ENCODE peak calls at places on chromosomes 11 and 22, in five cellular contexts. U is HepG2, Z is SK-N-SH, Q is K562, L is GM12878. Y is an unnamed sample.

GRCh38 chr22:39297490-39298193 is 21.8 kb downstream of the RPL3 start:
- DNase-seq in U (no peak), Z (no peak), Q (no peak), L (no peak), Y (no peak)

GRCh38 chr11:46726206-46726862 is 7.3 kb downstream of the F2 start:
- DNase-seq in U (no peak), Z (no peak), Q (no peak), L (no peak), Y (no peak)

GRCh38 chr11:45102810-45103621 is 43.4 kb upstream of the PRDM11 start:
- DNase-seq in U (peak), Z (peak), Q (peak), L (peak), Y (peak)

GRCh38 chr11:128172046-128172878 is 415.1 kb downstream of the ETS1 start:
- DNase-seq in U (peak), Z (peak), Q (peak), L (peak), Y (no peak)

GRCh38 chr11:78080084-78080817 is 589 bp upstream of the NDUFC2 start:
- DNase-seq in U (no peak), Z (no peak), Q (no peak), L (no peak), Y (no peak)

GRCh38 chr11:63939351-63939920 is 634 bp downstream of the NAA40 start:
- DNase-seq in U (no peak), Z (no peak), Q (no peak), L (no peak), Y (no peak)

GRCh38 chr11:77278595-77279506 is 22.6 kb downstream of the GDPD4 start:
- DNase-seq in U (no peak), Z (no peak), Q (no peak), L (no peak), Y (no peak)

GRCh38 chr11:66002648-66003225 is 434 bp downstream of the BANF1 start:
- DNase-seq in U (peak), Z (no peak), Q (peak), L (no peak), Y (no peak)

GRCh38 chr11:108970221-108970991 is 305.5 kb downstream of the DDX10 start:
- DNase-seq in U (no peak), Z (no peak), Q (no peak), L (no peak), Y (no peak)

GRCh38 chr11:73233704-73234402 is 15.8 kb downstream of the P2RY2 start:
- DNase-seq in U (no peak), Z (peak), Q (no peak), L (no peak), Y (no peak)

GRCh38 chr11:114272311-114272710 is 23.9 kb upstream of the NNMT start:
- DNase-seq in U (no peak), Z (no peak), Q (no peak), L (no peak), Y (no peak)

GRCh38 chr11:45332486-45332934 is 46.4 kb upstream of the SYT13 start:
- DNase-seq in U (peak), Z (peak), Q (peak), L (no peak), Y (no peak)

GRCh38 chr11:56642339-56642738 is at the start of gene OR5AP2:
- DNase-seq in U (no peak), Z (no peak), Q (no peak), L (no peak), Y (no peak)

GRCh38 chr11:75765116-75765515 is 3.5 kb upstream of the DGAT2 start:
- DNase-seq in U (no peak), Z (no peak), Q (no peak), L (no peak), Y (no peak)

GRCh38 chr11:77244277-77245014 is 57.0 kb downstream of the GDPD4 start:
- DNase-seq in U (peak), Z (no peak), Q (no peak), L (no peak), Y (no peak)

GRCh38 chr11:17382046-17382728 is 6.3 kb downstream of the KCNJ11 start:
- DNase-seq in U (no peak), Z (no peak), Q (no peak), L (no peak), Y (no peak)

GRCh38 chr11:78853521-78853920 is 278.9 kb upstream of the NARS2 start:
- DNase-seq in U (no peak), Z (no peak), Q (no peak), L (no peak), Y (no peak)

GRCh38 chr11:67027483-67027930 is 4.6 kb downstream of the SYT12 start:
- DNase-seq in U (no peak), Z (no peak), Q (no peak), L (no peak), Y (no peak)

GRCh38 chr11:15481871-15482270 is 367.1 kb downstream of the INSC start:
- DNase-seq in U (no peak), Z (no peak), Q (no peak), L (no peak), Y (no peak)

GRCh38 chr22:19174106-19175025 is 4.2 kb downstream of the SLC25A1 start:
- DNase-seq in U (peak), Z (no peak), Q (no peak), L (peak), Y (peak)

GRCh38 chr22:49238181-49239141 is 589.2 kb downstream of the BRD1 start:
- DNase-seq in U (no peak), Z (no peak), Q (no peak), L (no peak), Y (peak)

GRCh38 chr22:29768052-29768680 is 997 bp downstream of the UQCR10 start:
- DNase-seq in U (no peak), Z (no peak), Q (no peak), L (no peak), Y (no peak)

GRCh38 chr11:65311197-65311631 is 3.5 kb upstream of the CDC42EP2 start:
- DNase-seq in U (no peak), Z (no peak), Q (no peak), L (no peak), Y (no peak)

GRCh38 chr22:30891781-30892180 is 76.8 kb downstream of the MORC2 start:
- DNase-seq in U (no peak), Z (peak), Q (no peak), L (no peak), Y (no peak)

GRCh38 chr11:61716478-61717285 is 35.8 kb upstream of the MYRF start:
- DNase-seq in U (no peak), Z (no peak), Q (no peak), L (no peak), Y (no peak)

GRCh38 chr11:63711838-63712237 is 30.5 kb downstream of the RTN3 start:
- DNase-seq in U (no peak), Z (no peak), Q (no peak), L (no peak), Y (no peak)

GRCh38 chr22:30348395-30348794 is 8.3 kb downstream of the SF3A1 start:
- DNase-seq in U (no peak), Z (no peak), Q (no peak), L (no peak), Y (no peak)

GRCh38 chr11:9092846-9093778 is 1.7 kb upstream of the SCUBE2 start:
- DNase-seq in U (no peak), Z (peak), Q (no peak), L (no peak), Y (no peak)

GRCh38 chr11:26734706-26735105 is 12.8 kb upstream of the SLC5A12 start:
- DNase-seq in U (no peak), Z (no peak), Q (no peak), L (no peak), Y (no peak)

GRCh38 chr11:72038491-72038890 is 39.8 kb downstream of the IL18BP start:
- DNase-seq in U (no peak), Z (peak), Q (peak), L (no peak), Y (no peak)

GRCh38 chr11:27282806-27283205 is 80.2 kb downstream of the CCDC34 start:
- DNase-seq in U (no peak), Z (no peak), Q (no peak), L (no peak), Y (no peak)

GRCh38 chr11:37916331-37916730 is 1318.3 kb upstream of the RAG2 start:
- DNase-seq in U (no peak), Z (no peak), Q (no peak), L (no peak), Y (no peak)

GRCh38 chr22:37309221-37310074 is 27.1 kb downstream of the CYTH4 start:
- DNase-seq in U (no peak), Z (peak), Q (peak), L (peak), Y (no peak)
- TF ChIP-seq TAF1 in U (no peak), Z (no peak), Q (no peak), L (peak), Y (no peak)

GRCh38 chr22:46626911-46627805 is 7.0 kb downstream of the GRAMD4 start:
- DNase-seq in U (no peak), Z (no peak), Q (peak), L (no peak), Y (peak)
- H3K9ac ChIP-seq in U (no peak), Z (no peak), Q (peak), L (no peak), Y (no peak)

GRCh38 chr22:27004434-27004833 is 347.0 kb downstream of the MIAT start:
- DNase-seq in U (no peak), Z (no peak), Q (peak), L (no peak), Y (no peak)
- TF ChIP-seq TAF1 in U (no peak), Z (no peak), Q (no peak), L (no peak), Y (no peak)

DNA sequence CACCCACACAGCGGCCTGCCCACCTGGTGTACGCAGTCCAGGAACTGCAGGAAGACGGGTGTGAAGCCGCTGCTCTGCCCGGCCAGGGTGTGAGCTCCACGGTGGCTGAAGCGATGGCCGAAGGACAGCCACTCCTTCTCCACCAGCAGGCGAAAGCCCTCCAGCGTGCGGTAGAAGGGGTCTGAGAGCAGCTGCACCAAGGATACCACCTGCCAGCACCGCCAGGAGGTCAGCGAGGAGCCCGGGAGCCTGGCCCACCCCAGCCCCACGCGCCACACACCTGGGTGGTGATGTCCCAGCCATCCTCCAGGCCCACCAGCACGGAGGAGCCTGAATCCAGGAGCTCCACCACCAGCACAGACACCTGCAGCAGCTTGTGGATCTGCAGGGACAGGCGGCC is 19.6 kb downstream of the SBF1 start:
- DNase-seq in U (no peak), Z (no peak), Q (no peak), L (no peak), Y (no peak)
- H3K9ac ChIP-seq in U (no peak), Z (no peak), Q (no peak), L (no peak), Y (no peak)

GRCh38 chr22:23836692-23837495 is 1.9 kb downstream of the DERL3 start:
- DNase-seq in U (no peak), Z (peak), Q (no peak), L (no peak), Y (no peak)

GRCh38 chr22:23837496-23837859 is 1.3 kb downstream of the DERL3 start:
- DNase-seq in U (no peak), Z (peak), Q (no peak), L (no peak), Y (no peak)

GRCh38 chr22:23834830-23835772 is 3.7 kb downstream of the DERL3 start:
- DNase-seq in U (no peak), Z (peak), Q (no peak), L (no peak), Y (no peak)

GRCh38 chr22:23835773-23836144 is 3.0 kb downstream of the DERL3 start:
- DNase-seq in U (no peak), Z (peak), Q (no peak), L (no peak), Y (no peak)

DNA sequence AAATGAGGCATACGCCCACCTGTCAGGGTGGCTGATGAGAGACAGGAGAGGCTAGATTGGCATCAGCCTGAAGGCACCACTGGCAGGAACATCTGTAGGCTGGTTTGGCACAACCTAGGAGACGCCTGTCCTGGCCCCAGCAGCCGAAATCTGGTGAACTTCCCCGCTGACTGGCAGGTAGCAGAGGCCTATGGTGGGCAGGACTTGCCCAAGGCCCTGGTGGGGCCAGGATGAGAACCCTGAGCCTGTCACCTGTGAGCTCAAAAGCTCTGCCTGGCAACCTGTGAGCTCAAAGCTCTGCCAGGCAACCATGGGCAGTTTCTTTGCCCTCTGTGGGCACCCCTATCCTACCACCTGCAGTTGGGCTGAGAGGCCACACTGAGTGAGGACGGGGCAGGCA is 2.5 kb downstream of the DERL3 start:
- DNase-seq in U (no peak), Z (peak), Q (no peak), L (no peak), Y (no peak)
- TF ChIP-seq TAF1 in U (no peak), Z (no peak), Q (no peak), L (no peak), Y (no peak)

GRCh38 chr11:68982134-68982533 is 1.3 kb upstream of the MRGPRD start:
- DNase-seq in U (no peak), Z (no peak), Q (no peak), L (no peak), Y (no peak)
- H3K9ac ChIP-seq in U (no peak), Z (no peak), Q (no peak), L (no peak), Y (no peak)

DNA sequence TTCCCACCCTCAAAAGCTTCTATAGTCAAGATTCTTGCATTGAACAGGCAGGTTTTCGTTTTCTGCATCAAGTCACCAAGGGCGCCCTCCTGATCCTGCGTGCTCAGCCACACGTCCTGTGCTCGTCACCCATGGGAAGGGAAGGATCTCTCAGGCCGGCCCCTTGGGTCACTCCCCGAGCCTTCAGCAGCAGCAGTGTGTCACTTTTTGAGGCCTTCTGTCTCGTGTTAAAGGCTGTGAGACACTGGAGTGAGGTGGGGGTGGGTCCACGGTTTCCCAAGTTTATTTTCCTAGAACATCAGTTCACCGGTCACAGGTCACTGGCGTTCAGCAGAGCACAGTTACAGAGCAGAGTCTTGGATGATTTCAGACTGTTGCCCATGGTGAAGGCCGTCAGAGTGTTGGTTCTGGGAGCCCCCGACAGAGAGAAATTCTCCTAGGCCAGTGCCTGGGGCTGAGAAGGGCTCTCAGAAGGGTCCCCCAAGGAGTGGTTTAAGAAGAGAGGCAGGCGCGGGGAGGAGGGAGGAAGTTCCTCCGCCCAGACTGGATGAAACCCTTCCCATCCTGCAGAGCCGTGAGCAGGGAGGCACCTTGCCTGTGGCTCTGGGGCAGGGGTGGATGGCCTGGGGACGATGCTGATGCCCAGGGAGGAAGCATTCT is 13.5 kb upstream of the ADORA2A start:
- DNase-seq in U (no peak), Z (peak), Q (no peak), L (no peak), Y (no peak)
- TF ChIP-seq TAF1 in U (no peak), Z (no peak), Q (no peak), L (no peak), Y (no peak)

GRCh38 chr11:19730373-19730772 is 17.7 kb downstream of the NAV2 start:
- DNase-seq in U (no peak), Z (peak), Q (no peak), L (no peak), Y (no peak)
- H3K9ac ChIP-seq in U (no peak), Z (no peak), Q (no peak), L (no peak), Y (no peak)

GRCh38 chr11:112297248-112297866 is 36.7 kb upstream of the PLET1 start:
- DNase-seq in U (no peak), Z (no peak), Q (no peak), L (no peak), Y (no peak)

GRCh38 chr11:112296044-112296443 is 35.4 kb upstream of the PLET1 start:
- DNase-seq in U (no peak), Z (no peak), Q (no peak), L (no peak), Y (no peak)

GRCh38 chr11:112294688-112295340 is 34.2 kb upstream of the PLET1 start:
- DNase-seq in U (no peak), Z (no peak), Q (no peak), L (no peak), Y (no peak)

GRCh38 chr11:112300094-112300786 is 39.6 kb upstream of the PLET1 start:
- DNase-seq in U (no peak), Z (no peak), Q (no peak), L (no peak), Y (no peak)

DNA sequence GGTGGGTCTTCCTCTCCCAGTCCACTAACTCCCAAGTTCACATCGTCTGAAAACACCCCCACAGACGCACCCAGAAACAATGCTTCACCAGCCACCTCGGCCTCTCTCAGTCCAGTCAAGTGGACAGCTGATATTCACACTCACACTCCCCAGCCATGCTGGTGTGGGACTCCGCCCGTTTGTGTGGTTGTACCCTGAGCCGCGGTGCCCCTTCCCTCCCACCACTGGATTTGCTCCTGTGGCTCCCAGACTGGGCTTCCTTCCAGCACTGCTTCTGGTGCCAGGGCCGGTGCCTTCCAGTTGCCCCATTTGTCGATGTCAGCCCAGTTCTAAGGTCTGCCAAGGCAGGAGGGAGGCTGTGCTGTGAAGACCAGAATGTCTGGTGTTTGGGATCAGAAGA is 37.9 kb upstream of the PLET1 start:
- DNase-seq in U (no peak), Z (no peak), Q (no peak), L (no peak), Y (no peak)
- TF ChIP-seq TAF1 in U (no peak), Z (no peak), Q (no peak), L (no peak), Y (no peak)

DNA sequence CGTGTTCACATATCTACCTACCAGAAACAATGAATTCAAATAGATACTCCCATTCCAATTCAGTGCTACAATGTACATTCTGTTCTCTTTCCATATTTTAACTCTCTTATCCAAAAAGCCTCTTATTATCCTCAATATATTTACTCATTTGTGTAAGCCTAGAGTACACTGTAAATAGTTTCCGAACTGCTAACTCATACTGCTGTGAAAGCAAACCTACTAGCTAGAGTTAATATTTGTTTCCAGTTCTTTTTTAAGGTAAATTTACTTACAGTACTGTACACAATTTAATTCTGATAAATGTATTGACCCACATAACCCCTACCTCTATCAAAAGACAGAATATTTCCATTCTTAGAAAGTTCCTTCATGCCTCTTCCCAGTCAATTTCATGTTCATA is 71.8 kb downstream of the GRK3 start:
- DNase-seq in U (no peak), Z (no peak), Q (no peak), L (no peak), Y (no peak)
- H3K9ac ChIP-seq in U (no peak), Z (no peak), Q (no peak), L (no peak), Y (no peak)